ENCODE peak calls at places on chromosomes 11 and 22, in four cellular contexts. I, X, H and U are unnamed samples.

GRCh38 chr11:78030429-78031325 is 7.6 kb upstream of the KCTD14 start:
- DNase-seq in H (peak), I (peak), X (peak), U (no peak)

GRCh38 chr11:117145393-117145761 is 1.3 kb downstream of the PAFAH1B2 start:
- DNase-seq in I (peak), X (peak), H (no peak), U (peak)

GRCh38 chr22:38792833-38793232 is 1.1 kb downstream of the DNAL4 start:
- DNase-seq in X (no peak), I (peak), H (no peak), U (no peak)

GRCh38 chr11:26326793-26327400 is 5.0 kb upstream of the ANO3 start:
- DNase-seq in X (no peak), I (no peak), H (no peak), U (no peak)

GRCh38 chr11:123251656-123252344 is 56.8 kb upstream of the CLMP start:
- DNase-seq in I (peak), H (peak), X (peak), U (no peak)

GRCh38 chr22:50473088-50473487 is 1.7 kb downstream of the SBF1 start:
- DNase-seq in I (no peak), H (no peak), X (no peak), U (no peak)

GRCh38 chr22:21652547-21653545 is 10.7 kb downstream of the SDF2L1 start:
- DNase-seq in H (no peak), I (no peak), X (no peak), U (no peak)

GRCh38 chr22:39103431-39103830 is 6.4 kb downstream of the APOBEC3H start:
- DNase-seq in H (no peak), X (no peak), I (no peak), U (no peak)

GRCh38 chr11:35549787-35550186 is 24.4 kb upstream of the PAMR1 start:
- DNase-seq in I (peak), H (no peak), X (peak), U (no peak)

GRCh38 chr22:41511521-41511968 is 32.7 kb downstream of the POLR3H start:
- DNase-seq in I (no peak), H (no peak), X (no peak), U (no peak)

GRCh38 chr11:118152552-118153471 is at the start of gene SCN4B:
- DNase-seq in I (peak), H (peak), X (peak), U (peak)

GRCh38 chr11:12674936-12675696 is 895 bp downstream of the TEAD1 start:
- DNase-seq in I (no peak), X (peak), H (peak), U (no peak)

GRCh38 chr22:19970479-19971275 is 29.1 kb upstream of the TXNRD2 start:
- DNase-seq in H (peak), I (peak), X (peak), U (peak)

GRCh38 chr11:1568451-1568911 is 3.6 kb downstream of the DUSP8 start:
- DNase-seq in I (no peak), X (no peak), H (no peak), U (no peak)

GRCh38 chr11:128745296-128746183 is 51.7 kb downstream of the FLI1 start:
- DNase-seq in H (no peak), X (peak), I (peak), U (no peak)

GRCh38 chr11:61728940-61729219 is 23.6 kb upstream of the MYRF start:
- DNase-seq in H (no peak), X (peak), I (peak), U (peak)

GRCh38 chr11:32326522-32326921 is 108.8 kb downstream of the WT1 start:
- DNase-seq in X (peak), H (no peak), I (no peak), U (no peak)

GRCh38 chr22:25969901-25970300 is 199.4 kb upstream of the SEZ6L start:
- DNase-seq in I (no peak), H (no peak), X (no peak), U (no peak)

GRCh38 chr11:62721994-62722393 is 5.3 kb downstream of the HNRNPUL2 start:
- DNase-seq in H (no peak), X (peak), I (peak), U (no peak)

GRCh38 chr22:45163074-45163416 is 680 bp upstream of the NUP50 start:
- DNase-seq in I (peak), X (peak), H (peak), U (peak)

GRCh38 chr22:39300198-39300830 is 19.1 kb downstream of the RPL3 start:
- DNase-seq in X (no peak), H (no peak), I (no peak), U (no peak)

GRCh38 chr11:128711136-128711535 is 17.3 kb downstream of the FLI1 start:
- DNase-seq in X (peak), I (peak), H (no peak), U (no peak)

GRCh38 chr22:33332538-33332937 is 274.4 kb upstream of the SYN3 start:
- DNase-seq in I (no peak), H (no peak), X (no peak), U (no peak)

GRCh38 chr22:43053176-43053575 is 36.0 kb downstream of the TTLL1 start:
- DNase-seq in H (no peak), X (no peak), I (no peak), U (no peak)

GRCh38 chr11:60899977-60900376 is 6.4 kb downstream of the PRPF19 start:
- DNase-seq in I (no peak), H (no peak), X (no peak), U (no peak)

GRCh38 chr22:48802576-48802975 is 1025.1 kb downstream of the BRD1 start:
- DNase-seq in X (no peak), H (no peak), I (no peak), U (no peak)

GRCh38 chr11:69205125-69205928 is 49.6 kb downstream of the SMIM38 start:
- DNase-seq in H (no peak), X (no peak), I (no peak), U (no peak)

GRCh38 chr11:100715163-100715792 is 28.2 kb downstream of the ARHGAP42 start:
- DNase-seq in X (no peak), I (no peak), H (no peak), U (no peak)

GRCh38 chr11:45285289-45285828 is 782 bp downstream of the SYT13 start:
- DNase-seq in H (no peak), I (no peak), X (no peak), U (no peak)

GRCh38 chr22:46674906-46675305 is 54.7 kb downstream of the GRAMD4 start:
- DNase-seq in I (no peak), H (no peak), X (no peak), U (no peak)

GRCh38 chr11:14500181-14500651 is 605 bp upstream of the COPB1 start:
- DNase-seq in I (peak), X (peak), H (no peak), U (peak)